ENCODE peak calls at places on chromosomes 16 and 17, in seven cellular contexts. One of them, this sample, is unnamed.

GRCh38 chr17:13995856-13996635 is 73.3 kb upstream of the COX10 start:
- DNase-seq in K562: no peak
- DNase-seq in SK-N-SH: no peak
- DNase-seq in HepG2: no peak
- DNase-seq in HCT116: no peak
- DNase-seq in T47D: no peak
- DNase-seq in GM12878: no peak
- DNase-seq in this sample: no peak

GRCh38 chr16:1199342-1200013 is 25.6 kb downstream of the TPSG1 start:
- DNase-seq in K562: peak
- DNase-seq in SK-N-SH: peak
- DNase-seq in HepG2: no peak
- DNase-seq in HCT116: no peak
- DNase-seq in T47D: peak
- DNase-seq in GM12878: no peak
- DNase-seq in this sample: no peak

GRCh38 chr16:14284930-14285541 is 213.9 kb downstream of the MRTFB start:
- DNase-seq in K562: peak
- DNase-seq in SK-N-SH: no peak
- DNase-seq in HepG2: peak
- DNase-seq in HCT116: peak
- DNase-seq in T47D: peak
- DNase-seq in GM12878: no peak
- DNase-seq in this sample: no peak

GRCh38 chr16:50303041-50303604 is 36.8 kb downstream of the ADCY7 start:
- DNase-seq in K562: no peak
- DNase-seq in SK-N-SH: peak
- DNase-seq in HepG2: peak
- DNase-seq in HCT116: no peak
- DNase-seq in T47D: no peak
- DNase-seq in GM12878: no peak
- DNase-seq in this sample: peak

GRCh38 chr17:4900231-4901107 is 1.1 kb downstream of the C17orf107 start:
- DNase-seq in K562: no peak
- DNase-seq in SK-N-SH: no peak
- DNase-seq in HepG2: no peak
- DNase-seq in HCT116: no peak
- DNase-seq in T47D: no peak
- DNase-seq in GM12878: no peak
- DNase-seq in this sample: no peak

GRCh38 chr17:75539969-75540729 is 14.7 kb downstream of the LLGL2 start:
- DNase-seq in K562: no peak
- DNase-seq in SK-N-SH: peak
- DNase-seq in HepG2: no peak
- DNase-seq in HCT116: no peak
- DNase-seq in T47D: no peak
- DNase-seq in GM12878: no peak
- DNase-seq in this sample: no peak

GRCh38 chr16:27470567-27471431 is 68.8 kb downstream of the IL21R start:
- DNase-seq in K562: peak
- DNase-seq in SK-N-SH: no peak
- DNase-seq in HepG2: peak
- DNase-seq in HCT116: no peak
- DNase-seq in T47D: no peak
- DNase-seq in GM12878: no peak
- DNase-seq in this sample: no peak

GRCh38 chr16:17384473-17384872 is 86.3 kb downstream of the XYLT1 start:
- DNase-seq in K562: no peak
- DNase-seq in SK-N-SH: no peak
- DNase-seq in HepG2: no peak
- DNase-seq in HCT116: no peak
- DNase-seq in T47D: no peak
- DNase-seq in GM12878: no peak
- DNase-seq in this sample: no peak

GRCh38 chr17:70644093-70644492 is 474.8 kb downstream of the KCNJ2 start:
- DNase-seq in K562: no peak
- DNase-seq in SK-N-SH: no peak
- DNase-seq in HepG2: no peak
- DNase-seq in HCT116: no peak
- DNase-seq in T47D: no peak
- DNase-seq in GM12878: no peak
- DNase-seq in this sample: no peak

GRCh38 chr16:81313731-81314602 is 795 bp upstream of the GAN start:
- DNase-seq in K562: no peak
- DNase-seq in SK-N-SH: peak
- DNase-seq in HepG2: peak
- DNase-seq in HCT116: no peak
- DNase-seq in T47D: no peak
- DNase-seq in GM12878: no peak
- DNase-seq in this sample: peak

GRCh38 chr17:16243811-16244567 is 27.0 kb downstream of the PIGL start:
- DNase-seq in K562: peak
- DNase-seq in SK-N-SH: peak
- DNase-seq in HepG2: peak
- DNase-seq in HCT116: no peak
- DNase-seq in T47D: no peak
- DNase-seq in GM12878: no peak
- DNase-seq in this sample: no peak

GRCh38 chr17:73013299-73013698 is 79.2 kb downstream of the SLC39A11 start:
- DNase-seq in K562: no peak
- DNase-seq in SK-N-SH: no peak
- DNase-seq in HepG2: no peak
- DNase-seq in HCT116: no peak
- DNase-seq in T47D: no peak
- DNase-seq in GM12878: no peak
- DNase-seq in this sample: no peak

GRCh38 chr16:20884240-20884556 is 16.0 kb downstream of the DCUN1D3 start:
- DNase-seq in K562: no peak
- DNase-seq in SK-N-SH: no peak
- DNase-seq in HepG2: peak
- DNase-seq in HCT116: no peak
- DNase-seq in T47D: no peak
- DNase-seq in GM12878: no peak
- DNase-seq in this sample: no peak

GRCh38 chr16:58500329-58501241 is 642 bp downstream of the NDRG4 start:
- DNase-seq in K562: no peak
- DNase-seq in SK-N-SH: peak
- DNase-seq in HepG2: no peak
- DNase-seq in HCT116: no peak
- DNase-seq in T47D: no peak
- DNase-seq in GM12878: no peak
- DNase-seq in this sample: peak

GRCh38 chr17:7114875-7115614 is 423 bp upstream of the ASGR2 start:
- DNase-seq in K562: no peak
- DNase-seq in SK-N-SH: no peak
- DNase-seq in HepG2: peak
- DNase-seq in HCT116: no peak
- DNase-seq in T47D: no peak
- DNase-seq in GM12878: no peak
- DNase-seq in this sample: no peak

GRCh38 chr17:77349976-77350830 is 209.4 kb downstream of the SEC14L1 start:
- DNase-seq in K562: no peak
- DNase-seq in SK-N-SH: no peak
- DNase-seq in HepG2: no peak
- DNase-seq in HCT116: no peak
- DNase-seq in T47D: no peak
- DNase-seq in GM12878: no peak
- DNase-seq in this sample: no peak

GRCh38 chr17:63919311-63919723 is 678 bp upstream of the GH1 start:
- DNase-seq in K562: peak
- DNase-seq in SK-N-SH: peak
- DNase-seq in HepG2: peak
- DNase-seq in HCT116: peak
- DNase-seq in T47D: peak
- DNase-seq in GM12878: peak
- DNase-seq in this sample: peak

GRCh38 chr16:67279296-67280089 is at the start of gene PLEKHG4:
- DNase-seq in K562: no peak
- DNase-seq in SK-N-SH: peak
- DNase-seq in HepG2: peak
- DNase-seq in HCT116: peak
- DNase-seq in T47D: peak
- DNase-seq in GM12878: peak
- DNase-seq in this sample: peak

DNA sequence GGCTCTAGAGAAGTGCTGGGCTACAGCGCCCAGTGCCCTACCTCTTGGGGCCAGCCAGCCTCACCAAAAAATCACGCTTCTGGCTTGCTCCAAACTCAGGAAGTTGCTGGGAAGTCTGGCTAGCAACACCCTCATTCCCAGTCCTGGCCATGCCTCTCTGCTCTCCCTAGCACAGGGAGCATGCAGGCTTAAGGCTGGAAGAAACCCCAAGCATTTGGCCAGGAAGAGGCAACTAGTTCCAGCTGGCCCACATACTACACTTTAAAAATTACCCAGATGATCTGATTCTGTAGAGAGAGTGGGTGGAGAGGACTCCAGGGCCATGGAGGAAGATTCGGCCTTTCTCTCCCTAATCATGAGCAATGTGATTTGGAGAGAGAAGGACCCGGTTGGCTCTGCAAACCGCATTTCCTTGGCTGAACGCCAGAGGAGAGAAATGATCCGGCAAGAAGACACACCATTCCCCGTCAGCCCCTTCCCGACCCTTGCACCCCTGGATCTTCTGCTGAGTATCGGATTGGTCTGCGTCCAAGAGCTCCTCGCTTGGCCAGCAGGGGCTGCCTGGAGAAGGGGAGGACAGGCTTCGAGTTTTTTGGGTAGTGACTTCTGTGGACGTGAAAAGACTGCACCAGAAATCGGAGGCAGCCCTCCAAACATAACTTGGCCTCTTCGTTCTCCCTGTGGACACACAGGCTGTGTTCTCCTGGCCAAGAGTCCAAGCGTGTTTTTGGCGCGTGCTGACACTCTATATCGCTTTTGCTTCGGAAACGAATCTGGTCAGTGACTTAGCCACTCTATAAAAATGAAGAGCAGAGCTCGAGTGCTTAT is 406.3 kb downstream of the WWOX start:
- DNase-seq in K562: no peak
- DNase-seq in SK-N-SH: no peak
- DNase-seq in HepG2: peak
- DNase-seq in HCT116: no peak
- DNase-seq in T47D: no peak
- DNase-seq in GM12878: no peak
- DNase-seq in this sample: peak
- TF ChIP-seq JUND in K562: no peak
- TF ChIP-seq JUND in SK-N-SH: no peak
- TF ChIP-seq JUND in HepG2: peak
- TF ChIP-seq JUND in HCT116: no peak
- TF ChIP-seq JUND in T47D: no peak
- TF ChIP-seq JUND in GM12878: no peak
- TF ChIP-seq JUND in this sample: no peak

GRCh38 chr17:80486692-80487091 is 10.3 kb upstream of the NPTX1 start:
- DNase-seq in K562: no peak
- DNase-seq in SK-N-SH: no peak
- DNase-seq in HepG2: no peak
- DNase-seq in HCT116: no peak
- DNase-seq in T47D: no peak
- DNase-seq in GM12878: no peak
- DNase-seq in this sample: no peak

GRCh38 chr17:80487511-80487910 is 11.1 kb upstream of the NPTX1 start:
- DNase-seq in K562: no peak
- DNase-seq in SK-N-SH: no peak
- DNase-seq in HepG2: no peak
- DNase-seq in HCT116: no peak
- DNase-seq in T47D: no peak
- DNase-seq in GM12878: no peak
- DNase-seq in this sample: no peak

GRCh38 chr17:80492343-80493136 is 16.1 kb upstream of the NPTX1 start:
- DNase-seq in K562: no peak
- DNase-seq in SK-N-SH: no peak
- DNase-seq in HepG2: no peak
- DNase-seq in HCT116: no peak
- DNase-seq in T47D: no peak
- DNase-seq in GM12878: no peak
- DNase-seq in this sample: no peak

GRCh38 chr17:80494547-80494946 is 18.1 kb upstream of the NPTX1 start:
- DNase-seq in K562: no peak
- DNase-seq in SK-N-SH: no peak
- DNase-seq in HepG2: no peak
- DNase-seq in HCT116: no peak
- DNase-seq in T47D: no peak
- DNase-seq in GM12878: no peak
- DNase-seq in this sample: no peak

DNA sequence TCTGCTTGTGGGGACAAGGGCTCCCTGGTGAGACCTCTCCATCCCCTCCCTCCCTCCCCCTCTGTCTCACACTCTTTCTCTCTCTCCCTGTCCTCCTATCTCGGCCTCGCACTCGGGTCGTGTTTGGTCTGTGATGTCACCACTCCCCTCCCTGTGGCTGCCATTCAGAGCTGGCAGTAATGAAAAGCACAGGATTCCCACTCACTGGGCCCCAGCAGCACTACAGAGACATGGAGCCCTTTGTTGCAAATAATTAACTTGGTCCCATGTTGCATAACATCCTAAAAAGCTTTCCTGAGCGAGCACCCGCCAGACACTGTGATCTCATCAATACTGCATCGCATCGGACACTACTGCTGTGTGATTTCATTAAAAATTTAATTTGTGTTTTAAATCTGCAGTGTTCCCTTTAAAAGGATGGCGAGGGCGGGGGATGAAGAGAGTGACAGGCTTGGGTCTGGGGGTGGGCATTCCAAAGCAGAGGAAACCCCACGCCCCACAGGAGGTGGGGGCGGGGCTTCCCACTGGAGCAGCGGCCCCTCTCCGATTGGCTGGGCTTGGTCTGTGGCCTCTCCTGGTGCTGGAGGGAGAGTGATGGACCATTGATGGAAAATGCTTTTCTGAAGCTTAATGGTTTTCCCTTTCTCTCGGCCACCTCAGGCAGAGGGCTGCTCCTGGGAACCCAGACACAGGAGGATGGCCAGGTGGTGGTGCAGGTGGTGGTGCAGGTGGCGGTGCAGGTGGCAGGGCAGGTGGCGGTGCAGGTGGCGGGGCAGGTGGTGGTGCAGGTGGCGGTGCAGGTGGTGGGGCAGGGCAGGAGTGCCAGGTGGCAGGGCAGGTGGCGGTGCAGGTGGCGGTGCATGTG is 15.3 kb upstream of the NPTX1 start:
- DNase-seq in K562: no peak
- DNase-seq in SK-N-SH: peak
- DNase-seq in HepG2: peak
- DNase-seq in HCT116: no peak
- DNase-seq in T47D: no peak
- DNase-seq in GM12878: no peak
- DNase-seq in this sample: no peak
- TF ChIP-seq JUND in K562: no peak
- TF ChIP-seq JUND in SK-N-SH: no peak
- TF ChIP-seq JUND in HepG2: no peak
- TF ChIP-seq JUND in HCT116: no peak
- TF ChIP-seq JUND in T47D: no peak
- TF ChIP-seq JUND in GM12878: no peak
- TF ChIP-seq JUND in this sample: no peak

GRCh38 chr16:12314786-12315185 is 338.3 kb downstream of the SNX29 start:
- DNase-seq in K562: no peak
- DNase-seq in SK-N-SH: no peak
- DNase-seq in HepG2: no peak
- DNase-seq in HCT116: no peak
- DNase-seq in T47D: no peak
- DNase-seq in GM12878: no peak
- DNase-seq in this sample: no peak
- TF ChIP-seq JUND in K562: no peak
- TF ChIP-seq JUND in SK-N-SH: no peak
- TF ChIP-seq JUND in HepG2: no peak
- TF ChIP-seq JUND in HCT116: no peak
- TF ChIP-seq JUND in T47D: no peak
- TF ChIP-seq JUND in GM12878: no peak
- TF ChIP-seq JUND in this sample: no peak

GRCh38 chr16:89257281-89257731 is 39.8 kb downstream of the ZNF778 start:
- DNase-seq in K562: no peak
- DNase-seq in SK-N-SH: peak
- DNase-seq in HepG2: no peak
- DNase-seq in HCT116: no peak
- DNase-seq in T47D: no peak
- DNase-seq in GM12878: no peak
- DNase-seq in this sample: peak
- TF ChIP-seq JUND in K562: no peak
- TF ChIP-seq JUND in SK-N-SH: no peak
- TF ChIP-seq JUND in HepG2: no peak
- TF ChIP-seq JUND in HCT116: no peak
- TF ChIP-seq JUND in T47D: no peak
- TF ChIP-seq JUND in GM12878: no peak
- TF ChIP-seq JUND in this sample: no peak

This sample was measured in H1.